ENCODE peak calls at places on chromosomes 13 and 19, in eight cellular contexts. One of them, this sample, is unnamed.

GRCh38 chr19:39995794-39996193 is 1.1 kb upstream of the ZNF546 start:
- DNase-seq in GM23338: no peak
- DNase-seq in GM12878: no peak
- DNase-seq in Panc1: no peak
- DNase-seq in astrocyte: no peak
- DNase-seq in breast epithelium: no peak
- DNase-seq in neural progenitor cell: no peak
- DNase-seq in uterus: no peak
- DNase-seq in this sample: no peak

GRCh38 chr19:46755077-46755852 is 9.0 kb upstream of the STRN4 start:
- DNase-seq in GM23338: no peak
- DNase-seq in GM12878: no peak
- DNase-seq in Panc1: no peak
- DNase-seq in astrocyte: no peak
- DNase-seq in breast epithelium: no peak
- DNase-seq in neural progenitor cell: no peak
- DNase-seq in uterus: peak; percentile 52
- DNase-seq in this sample: no peak

GRCh38 chr19:16116067-16116466 is 4.4 kb downstream of the RAB8A start:
- DNase-seq in GM23338: no peak
- DNase-seq in GM12878: no peak
- DNase-seq in Panc1: no peak
- DNase-seq in astrocyte: no peak
- DNase-seq in breast epithelium: no peak
- DNase-seq in neural progenitor cell: no peak
- DNase-seq in uterus: no peak
- DNase-seq in this sample: no peak

GRCh38 chr19:44647144-44647543 is 3.4 kb downstream of the PVR start:
- DNase-seq in GM23338: peak; percentile 31
- DNase-seq in GM12878: no peak
- DNase-seq in Panc1: no peak
- DNase-seq in astrocyte: no peak
- DNase-seq in breast epithelium: no peak
- DNase-seq in neural progenitor cell: no peak
- DNase-seq in uterus: no peak
- DNase-seq in this sample: no peak

GRCh38 chr19:6086081-6086858 is 24.0 kb downstream of the RFX2 start:
- DNase-seq in GM23338: no peak
- DNase-seq in GM12878: no peak
- DNase-seq in Panc1: no peak
- DNase-seq in astrocyte: no peak
- DNase-seq in breast epithelium: no peak
- DNase-seq in neural progenitor cell: no peak
- DNase-seq in uterus: no peak
- DNase-seq in this sample: no peak

GRCh38 chr13:100275746-100276145 is 186.9 kb downstream of the PCCA start:
- DNase-seq in GM23338: no peak
- DNase-seq in GM12878: no peak
- DNase-seq in Panc1: no peak
- DNase-seq in astrocyte: no peak
- DNase-seq in breast epithelium: no peak
- DNase-seq in neural progenitor cell: no peak
- DNase-seq in uterus: no peak
- DNase-seq in this sample: no peak

GRCh38 chr13:75841905-75842304 is 205.8 kb downstream of the LMO7 start:
- DNase-seq in GM23338: no peak
- DNase-seq in GM12878: no peak
- DNase-seq in Panc1: no peak
- DNase-seq in astrocyte: no peak
- DNase-seq in breast epithelium: no peak
- DNase-seq in neural progenitor cell: no peak
- DNase-seq in uterus: no peak
- DNase-seq in this sample: no peak

GRCh38 chr19:2305974-2306806 is 1.8 kb downstream of the LINGO3 start:
- DNase-seq in GM23338: no peak
- DNase-seq in GM12878: no peak
- DNase-seq in Panc1: no peak
- DNase-seq in astrocyte: no peak
- DNase-seq in breast epithelium: no peak
- DNase-seq in neural progenitor cell: no peak
- DNase-seq in uterus: no peak
- DNase-seq in this sample: no peak

GRCh38 chr13:33870046-33870668 is 52.2 kb downstream of the RFC3 start:
- DNase-seq in GM23338: no peak
- DNase-seq in GM12878: no peak
- DNase-seq in Panc1: no peak
- DNase-seq in astrocyte: no peak
- DNase-seq in breast epithelium: no peak
- DNase-seq in neural progenitor cell: no peak
- DNase-seq in uterus: no peak
- DNase-seq in this sample: no peak

GRCh38 chr13:33869005-33869404 is 51.1 kb downstream of the RFC3 start:
- DNase-seq in GM23338: no peak
- DNase-seq in GM12878: no peak
- DNase-seq in Panc1: no peak
- DNase-seq in astrocyte: peak; percentile 61
- DNase-seq in breast epithelium: no peak
- DNase-seq in neural progenitor cell: no peak
- DNase-seq in uterus: no peak
- DNase-seq in this sample: no peak

GRCh38 chr13:33868343-33868994 is 50.5 kb downstream of the RFC3 start:
- DNase-seq in GM23338: no peak
- DNase-seq in GM12878: no peak
- DNase-seq in Panc1: no peak
- DNase-seq in astrocyte: no peak
- DNase-seq in breast epithelium: no peak
- DNase-seq in neural progenitor cell: no peak
- DNase-seq in uterus: no peak
- DNase-seq in this sample: no peak

GRCh38 chr13:33865945-33866344 is 48.0 kb downstream of the RFC3 start:
- DNase-seq in GM23338: no peak
- DNase-seq in GM12878: peak; percentile 37
- DNase-seq in Panc1: no peak
- DNase-seq in astrocyte: no peak
- DNase-seq in breast epithelium: no peak
- DNase-seq in neural progenitor cell: no peak
- DNase-seq in uterus: no peak
- DNase-seq in this sample: no peak

GRCh38 chr13:33867472-33867871 is 49.5 kb downstream of the RFC3 start:
- DNase-seq in GM23338: no peak
- DNase-seq in GM12878: no peak
- DNase-seq in Panc1: no peak
- DNase-seq in astrocyte: no peak
- DNase-seq in breast epithelium: no peak
- DNase-seq in neural progenitor cell: no peak
- DNase-seq in uterus: no peak
- DNase-seq in this sample: no peak
- H3K4me1 ChIP-seq in GM23338: no peaks in the 10 kb centered on the region
- H3K4me1 ChIP-seq in GM12878: no peaks in the 10 kb centered on the region
- H3K4me1 ChIP-seq in Panc1: no peaks in the 10 kb centered on the region
- H3K4me1 ChIP-seq in astrocyte: no peaks in the 10 kb centered on the region
- H3K4me1 ChIP-seq in breast epithelium: no peaks in the 10 kb centered on the region
- H3K4me1 ChIP-seq in neural progenitor cell: no peaks in the 10 kb centered on the region
- H3K4me1 ChIP-seq in uterus: no peaks in the 10 kb centered on the region
- H3K4me1 ChIP-seq in this sample: no peaks in the 10 kb centered on the region

GRCh38 chr19:34244611-34245299 is 9.6 kb upstream of the GARRE1 start:
- DNase-seq in GM23338: no peak
- DNase-seq in GM12878: no peak
- DNase-seq in Panc1: no peak
- DNase-seq in astrocyte: no peak
- DNase-seq in breast epithelium: no peak
- DNase-seq in neural progenitor cell: no peak
- DNase-seq in uterus: no peak
- DNase-seq in this sample: no peak

GRCh38 chr19:34243876-34244578 is 10.3 kb upstream of the GARRE1 start:
- DNase-seq in GM23338: no peak
- DNase-seq in GM12878: no peak
- DNase-seq in Panc1: no peak
- DNase-seq in astrocyte: no peak
- DNase-seq in breast epithelium: no peak
- DNase-seq in neural progenitor cell: no peak
- DNase-seq in uterus: no peak
- DNase-seq in this sample: no peak

GRCh38 chr19:34237939-34238338 is 16.4 kb upstream of the GARRE1 start:
- DNase-seq in GM23338: no peak
- DNase-seq in GM12878: no peak
- DNase-seq in Panc1: no peak
- DNase-seq in astrocyte: no peak
- DNase-seq in breast epithelium: no peak
- DNase-seq in neural progenitor cell: no peak
- DNase-seq in uterus: no peak
- DNase-seq in this sample: no peak

GRCh38 chr19:34237283-34237682 is 17.1 kb upstream of the GARRE1 start:
- DNase-seq in GM23338: no peak
- DNase-seq in GM12878: no peak
- DNase-seq in Panc1: no peak
- DNase-seq in astrocyte: no peak
- DNase-seq in breast epithelium: no peak
- DNase-seq in neural progenitor cell: no peak
- DNase-seq in uterus: no peak
- DNase-seq in this sample: no peak

DNA sequence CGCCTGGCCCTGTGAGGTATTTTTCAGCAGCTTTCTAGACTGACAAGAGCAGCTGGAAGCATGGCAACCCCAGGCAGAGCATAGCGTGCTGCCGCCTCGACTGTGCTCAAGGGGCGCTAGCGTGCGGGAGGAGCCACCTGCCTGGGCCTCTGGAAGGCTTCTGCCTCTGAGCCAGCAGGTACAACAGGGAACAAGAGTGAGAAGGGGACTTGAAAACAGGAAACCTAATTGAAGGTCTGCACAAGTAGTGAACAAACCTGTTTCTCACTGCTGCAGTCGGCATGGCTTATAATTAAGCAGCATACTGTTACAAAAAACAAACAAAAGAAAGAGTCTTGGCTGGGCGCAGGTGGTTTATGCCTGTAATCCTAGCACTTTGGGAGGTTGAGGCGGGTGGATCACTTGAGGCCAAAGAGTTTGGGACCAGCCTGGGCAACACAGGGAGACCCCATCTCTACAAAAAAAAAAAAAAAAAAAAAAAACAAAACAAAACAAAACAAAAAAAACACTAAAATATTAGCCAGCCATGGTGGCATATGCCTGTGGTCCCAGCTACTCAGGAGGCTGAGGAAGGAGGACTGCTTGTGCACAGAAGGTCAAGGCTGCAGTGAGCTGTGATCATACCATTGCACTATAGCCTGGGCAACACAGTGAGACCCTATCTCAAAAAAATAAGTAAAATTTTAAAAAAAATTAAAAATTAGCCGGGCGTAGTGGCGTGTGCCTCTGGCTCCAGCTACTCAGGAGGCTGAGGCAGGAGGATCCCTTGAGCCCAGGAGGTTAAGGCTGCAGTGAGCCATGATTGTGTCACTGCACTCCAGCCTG is 12.6 kb upstream of the GARRE1 start:
- DNase-seq in GM23338: peak; percentile 93
- DNase-seq in GM12878: no peak
- DNase-seq in Panc1: no peak
- DNase-seq in astrocyte: no peak
- DNase-seq in breast epithelium: no peak
- DNase-seq in neural progenitor cell: peak; percentile 78
- DNase-seq in uterus: no peak
- DNase-seq in this sample: peak; percentile 64
- TF ChIP-seq CTCF in GM23338: peak; percentile 82
- TF ChIP-seq CTCF in GM12878: peak; percentile 44
- TF ChIP-seq CTCF in Panc1: no peak
- TF ChIP-seq CTCF in astrocyte: peak; percentile 24
- TF ChIP-seq CTCF in breast epithelium: peak; percentile 31
- TF ChIP-seq CTCF in neural progenitor cell: peak; percentile 71
- TF ChIP-seq CTCF in uterus: no peak
- TF ChIP-seq CTCF in this sample: no peak

DNA sequence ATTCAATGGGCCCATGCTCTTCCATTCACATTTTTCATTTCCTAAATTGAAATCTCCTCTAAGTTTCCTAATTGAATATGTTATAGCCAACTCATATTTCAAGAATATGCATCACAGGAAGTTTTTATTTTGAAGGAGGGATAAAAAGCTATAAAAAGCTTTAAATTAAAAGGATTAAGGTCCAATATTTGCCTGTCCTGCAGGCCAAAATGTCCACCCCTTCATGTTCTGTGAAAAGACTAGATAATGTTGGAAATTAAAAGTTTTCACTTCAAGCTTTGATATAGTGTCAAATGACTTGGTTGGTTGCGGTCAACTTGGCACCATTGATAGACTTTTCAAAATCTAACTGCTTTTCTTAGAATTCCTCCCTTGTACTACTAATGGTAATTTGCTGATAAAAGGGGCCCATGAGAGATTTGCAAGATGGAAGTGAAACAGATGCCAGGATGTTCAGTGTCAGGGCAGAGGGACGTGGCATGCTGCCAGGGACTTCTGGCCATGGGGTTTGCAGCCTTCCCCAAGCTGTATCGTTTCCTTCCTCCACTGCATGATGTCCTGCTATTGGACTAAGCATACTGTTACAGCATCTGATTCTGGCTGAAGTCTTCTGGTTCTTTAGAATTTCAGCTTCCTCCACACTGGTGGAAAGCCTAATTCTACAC is 547.3 kb upstream of the MIR17HG start:
- DNase-seq in GM23338: no peak
- DNase-seq in GM12878: no peak
- DNase-seq in Panc1: no peak
- DNase-seq in astrocyte: no peak
- DNase-seq in breast epithelium: no peak
- DNase-seq in neural progenitor cell: no peak
- DNase-seq in uterus: no peak
- DNase-seq in this sample: no peak
- H3K4me1 ChIP-seq in GM23338: no peaks in the 10 kb centered on the region
- H3K4me1 ChIP-seq in GM12878: no peaks in the 10 kb centered on the region
- H3K4me1 ChIP-seq in Panc1: no peaks in the 10 kb centered on the region
- H3K4me1 ChIP-seq in astrocyte: no peaks in the 10 kb centered on the region
- H3K4me1 ChIP-seq in breast epithelium: no peaks in the 10 kb centered on the region
- H3K4me1 ChIP-seq in neural progenitor cell: peaks cover 12% of the 10 kb centered on the region
- H3K4me1 ChIP-seq in uterus: no peaks in the 10 kb centered on the region
- H3K4me1 ChIP-seq in this sample: no peaks in the 10 kb centered on the region

GRCh38 chr13:98150836-98151489 is 8.1 kb downstream of the FARP1 start:
- DNase-seq in GM23338: no peak
- DNase-seq in GM12878: no peak
- DNase-seq in Panc1: no peak
- DNase-seq in astrocyte: no peak
- DNase-seq in breast epithelium: no peak
- DNase-seq in neural progenitor cell: no peak
- DNase-seq in uterus: no peak
- DNase-seq in this sample: no peak

GRCh38 chr13:98143601-98144500 is 957 bp downstream of the FARP1 start:
- DNase-seq in GM23338: peak; percentile 53
- DNase-seq in GM12878: no peak
- DNase-seq in Panc1: no peak
- DNase-seq in astrocyte: peak; percentile 39
- DNase-seq in breast epithelium: no peak
- DNase-seq in neural progenitor cell: peak; percentile 63
- DNase-seq in uterus: peak; percentile 40
- DNase-seq in this sample: no peak

GRCh38 chr13:98143157-98143553 is 261 bp downstream of the FARP1 start:
- DNase-seq in GM23338: no peak
- DNase-seq in GM12878: no peak
- DNase-seq in Panc1: no peak
- DNase-seq in astrocyte: no peak
- DNase-seq in breast epithelium: no peak
- DNase-seq in neural progenitor cell: no peak
- DNase-seq in uterus: peak; percentile 23
- DNase-seq in this sample: no peak

GRCh38 chr13:98144501-98145350 is 1.8 kb downstream of the FARP1 start:
- DNase-seq in GM23338: peak; percentile 78
- DNase-seq in GM12878: no peak
- DNase-seq in Panc1: no peak
- DNase-seq in astrocyte: peak; percentile 46
- DNase-seq in breast epithelium: no peak
- DNase-seq in neural progenitor cell: peak; percentile 81
- DNase-seq in uterus: no peak
- DNase-seq in this sample: no peak

DNA sequence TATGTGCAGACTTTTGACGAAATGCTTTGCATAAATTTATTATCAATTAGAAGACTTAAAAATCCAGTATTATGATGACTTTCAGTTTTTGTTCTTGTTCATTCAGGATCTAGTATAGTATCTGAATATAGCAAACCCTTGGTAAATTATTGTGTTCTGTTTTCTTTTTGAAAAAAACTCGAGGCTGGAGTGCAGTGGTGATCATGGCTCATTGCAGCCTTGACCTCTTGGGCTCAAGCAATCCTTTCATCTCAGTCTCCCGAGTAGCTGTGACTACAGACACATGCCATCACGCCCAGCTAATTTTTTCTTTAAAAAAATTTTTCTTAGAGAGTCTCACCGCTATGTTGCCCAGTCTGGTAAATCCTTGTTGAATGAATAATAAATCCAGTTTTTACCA is 4.6 kb downstream of the FARP1 start:
- DNase-seq in GM23338: no peak
- DNase-seq in GM12878: no peak
- DNase-seq in Panc1: no peak
- DNase-seq in astrocyte: no peak
- DNase-seq in breast epithelium: no peak
- DNase-seq in neural progenitor cell: no peak
- DNase-seq in uterus: no peak
- DNase-seq in this sample: no peak
- TF ChIP-seq CTCF in GM23338: no peak
- TF ChIP-seq CTCF in GM12878: no peak
- TF ChIP-seq CTCF in Panc1: no peak
- TF ChIP-seq CTCF in astrocyte: no peak
- TF ChIP-seq CTCF in breast epithelium: no peak
- TF ChIP-seq CTCF in neural progenitor cell: no peak
- TF ChIP-seq CTCF in uterus: no peak
- TF ChIP-seq CTCF in this sample: no peak